ENCODE peak calls at places on chromosomes 5 and 9, in ten cellular contexts. One of them, this sample, is unnamed.

GRCh38 chr9:131727795-131728545 is 11.9 kb downstream of the RAPGEF1 start:
- DNase-seq in stimulated activated CD4-positive, alpha-beta T cell treated with anti-CD3 and anti-CD28 coated beads, Interleukin-1b, Interleukin-23, amount 100 ng/mL, for 24 hours: no peak
- DNase-seq in AG08396: no peak
- DNase-seq in ureter: no peak
- DNase-seq in dorsolateral prefrontal cortex: no peak
- DNase-seq in ELR: peak
- DNase-seq in central memory CD4-positive, alpha-beta T cell: no peak
- DNase-seq in substantia nigra: no peak
- DNase-seq in HAP-1: no peak
- DNase-seq in lung microvascular endothelial cell: no peak
- DNase-seq in this sample: no peak

GRCh38 chr5:97044057-97044456 is 98.4 kb downstream of the LIX1 start:
- DNase-seq in stimulated activated CD4-positive, alpha-beta T cell treated with anti-CD3 and anti-CD28 coated beads, Interleukin-1b, Interleukin-23, amount 100 ng/mL, for 24 hours: no peak
- DNase-seq in AG08396: peak
- DNase-seq in ureter: no peak
- DNase-seq in dorsolateral prefrontal cortex: no peak
- DNase-seq in ELR: peak
- DNase-seq in central memory CD4-positive, alpha-beta T cell: no peak
- DNase-seq in substantia nigra: no peak
- DNase-seq in HAP-1: no peak
- DNase-seq in lung microvascular endothelial cell: peak
- DNase-seq in this sample: no peak

GRCh38 chr5:2921651-2922050 is 170.2 kb upstream of the IRX2 start:
- DNase-seq in stimulated activated CD4-positive, alpha-beta T cell treated with anti-CD3 and anti-CD28 coated beads, Interleukin-1b, Interleukin-23, amount 100 ng/mL, for 24 hours: no peak
- DNase-seq in AG08396: no peak
- DNase-seq in ureter: no peak
- DNase-seq in dorsolateral prefrontal cortex: no peak
- DNase-seq in ELR: no peak
- DNase-seq in central memory CD4-positive, alpha-beta T cell: no peak
- DNase-seq in substantia nigra: no peak
- DNase-seq in HAP-1: no peak
- DNase-seq in lung microvascular endothelial cell: no peak
- DNase-seq in this sample: no peak

GRCh38 chr5:59104400-59105117 is 521.7 kb downstream of the RAB3C start:
- DNase-seq in stimulated activated CD4-positive, alpha-beta T cell treated with anti-CD3 and anti-CD28 coated beads, Interleukin-1b, Interleukin-23, amount 100 ng/mL, for 24 hours: no peak
- DNase-seq in AG08396: no peak
- DNase-seq in ureter: no peak
- DNase-seq in dorsolateral prefrontal cortex: no peak
- DNase-seq in ELR: no peak
- DNase-seq in central memory CD4-positive, alpha-beta T cell: no peak
- DNase-seq in substantia nigra: no peak
- DNase-seq in HAP-1: no peak
- DNase-seq in lung microvascular endothelial cell: peak
- DNase-seq in this sample: no peak

GRCh38 chr5:6785161-6785860 is 72.1 kb downstream of the TENT4A start:
- DNase-seq in stimulated activated CD4-positive, alpha-beta T cell treated with anti-CD3 and anti-CD28 coated beads, Interleukin-1b, Interleukin-23, amount 100 ng/mL, for 24 hours: no peak
- DNase-seq in AG08396: no peak
- DNase-seq in ureter: no peak
- DNase-seq in dorsolateral prefrontal cortex: no peak
- DNase-seq in ELR: no peak
- DNase-seq in central memory CD4-positive, alpha-beta T cell: no peak
- DNase-seq in substantia nigra: no peak
- DNase-seq in HAP-1: no peak
- DNase-seq in lung microvascular endothelial cell: no peak
- DNase-seq in this sample: no peak

GRCh38 chr5:159504106-159504856 is 174.0 kb upstream of the IL12B start:
- DNase-seq in stimulated activated CD4-positive, alpha-beta T cell treated with anti-CD3 and anti-CD28 coated beads, Interleukin-1b, Interleukin-23, amount 100 ng/mL, for 24 hours: no peak
- DNase-seq in AG08396: no peak
- DNase-seq in ureter: no peak
- DNase-seq in dorsolateral prefrontal cortex: no peak
- DNase-seq in ELR: no peak
- DNase-seq in central memory CD4-positive, alpha-beta T cell: no peak
- DNase-seq in substantia nigra: no peak
- DNase-seq in HAP-1: no peak
- DNase-seq in lung microvascular endothelial cell: no peak
- DNase-seq in this sample: no peak

GRCh38 chr5:96196890-96197289 is 235.2 kb upstream of the ELL2 start:
- DNase-seq in stimulated activated CD4-positive, alpha-beta T cell treated with anti-CD3 and anti-CD28 coated beads, Interleukin-1b, Interleukin-23, amount 100 ng/mL, for 24 hours: no peak
- DNase-seq in AG08396: no peak
- DNase-seq in ureter: no peak
- DNase-seq in dorsolateral prefrontal cortex: no peak
- DNase-seq in ELR: no peak
- DNase-seq in central memory CD4-positive, alpha-beta T cell: no peak
- DNase-seq in substantia nigra: no peak
- DNase-seq in HAP-1: no peak
- DNase-seq in lung microvascular endothelial cell: no peak
- DNase-seq in this sample: no peak

GRCh38 chr9:123997665-123998277 is 13.8 kb upstream of the LHX2 start:
- DNase-seq in stimulated activated CD4-positive, alpha-beta T cell treated with anti-CD3 and anti-CD28 coated beads, Interleukin-1b, Interleukin-23, amount 100 ng/mL, for 24 hours: no peak
- DNase-seq in AG08396: no peak
- DNase-seq in ureter: peak
- DNase-seq in dorsolateral prefrontal cortex: no peak
- DNase-seq in ELR: no peak
- DNase-seq in central memory CD4-positive, alpha-beta T cell: no peak
- DNase-seq in substantia nigra: no peak
- DNase-seq in HAP-1: no peak
- DNase-seq in lung microvascular endothelial cell: no peak
- DNase-seq in this sample: no peak

GRCh38 chr5:131328536-131329186 is 64.8 kb downstream of the CDC42SE2 start:
- DNase-seq in stimulated activated CD4-positive, alpha-beta T cell treated with anti-CD3 and anti-CD28 coated beads, Interleukin-1b, Interleukin-23, amount 100 ng/mL, for 24 hours: no peak
- DNase-seq in AG08396: peak
- DNase-seq in ureter: no peak
- DNase-seq in dorsolateral prefrontal cortex: no peak
- DNase-seq in ELR: peak
- DNase-seq in central memory CD4-positive, alpha-beta T cell: no peak
- DNase-seq in substantia nigra: no peak
- DNase-seq in HAP-1: no peak
- DNase-seq in lung microvascular endothelial cell: no peak
- DNase-seq in this sample: no peak

GRCh38 chr5:84715087-84715486 is 330.4 kb upstream of the EDIL3 start:
- DNase-seq in stimulated activated CD4-positive, alpha-beta T cell treated with anti-CD3 and anti-CD28 coated beads, Interleukin-1b, Interleukin-23, amount 100 ng/mL, for 24 hours: no peak
- DNase-seq in AG08396: no peak
- DNase-seq in ureter: no peak
- DNase-seq in dorsolateral prefrontal cortex: no peak
- DNase-seq in ELR: no peak
- DNase-seq in central memory CD4-positive, alpha-beta T cell: no peak
- DNase-seq in substantia nigra: no peak
- DNase-seq in HAP-1: no peak
- DNase-seq in lung microvascular endothelial cell: no peak
- DNase-seq in this sample: no peak

GRCh38 chr5:35281613-35282012 is 51.3 kb upstream of the PRLR start:
- DNase-seq in stimulated activated CD4-positive, alpha-beta T cell treated with anti-CD3 and anti-CD28 coated beads, Interleukin-1b, Interleukin-23, amount 100 ng/mL, for 24 hours: no peak
- DNase-seq in AG08396: no peak
- DNase-seq in ureter: no peak
- DNase-seq in dorsolateral prefrontal cortex: no peak
- DNase-seq in ELR: no peak
- DNase-seq in central memory CD4-positive, alpha-beta T cell: no peak
- DNase-seq in substantia nigra: no peak
- DNase-seq in HAP-1: no peak
- DNase-seq in lung microvascular endothelial cell: no peak
- DNase-seq in this sample: no peak

GRCh38 chr9:91170951-91171350 is 190.8 kb downstream of the AUH start:
- DNase-seq in stimulated activated CD4-positive, alpha-beta T cell treated with anti-CD3 and anti-CD28 coated beads, Interleukin-1b, Interleukin-23, amount 100 ng/mL, for 24 hours: no peak
- DNase-seq in AG08396: no peak
- DNase-seq in ureter: no peak
- DNase-seq in dorsolateral prefrontal cortex: no peak
- DNase-seq in ELR: no peak
- DNase-seq in central memory CD4-positive, alpha-beta T cell: no peak
- DNase-seq in substantia nigra: no peak
- DNase-seq in HAP-1: no peak
- DNase-seq in lung microvascular endothelial cell: no peak
- DNase-seq in this sample: no peak

GRCh38 chr9:119412399-119412798 is 43.2 kb upstream of the BRINP1 start:
- DNase-seq in stimulated activated CD4-positive, alpha-beta T cell treated with anti-CD3 and anti-CD28 coated beads, Interleukin-1b, Interleukin-23, amount 100 ng/mL, for 24 hours: no peak
- DNase-seq in AG08396: no peak
- DNase-seq in ureter: no peak
- DNase-seq in dorsolateral prefrontal cortex: no peak
- DNase-seq in ELR: no peak
- DNase-seq in central memory CD4-positive, alpha-beta T cell: no peak
- DNase-seq in substantia nigra: no peak
- DNase-seq in HAP-1: no peak
- DNase-seq in lung microvascular endothelial cell: no peak
- DNase-seq in this sample: no peak

GRCh38 chr9:116669296-116669695 is 17.8 kb upstream of the TRIM32 start:
- DNase-seq in stimulated activated CD4-positive, alpha-beta T cell treated with anti-CD3 and anti-CD28 coated beads, Interleukin-1b, Interleukin-23, amount 100 ng/mL, for 24 hours: no peak
- DNase-seq in AG08396: no peak
- DNase-seq in ureter: no peak
- DNase-seq in dorsolateral prefrontal cortex: no peak
- DNase-seq in ELR: no peak
- DNase-seq in central memory CD4-positive, alpha-beta T cell: no peak
- DNase-seq in substantia nigra: no peak
- DNase-seq in HAP-1: peak
- DNase-seq in lung microvascular endothelial cell: no peak
- DNase-seq in this sample: no peak

GRCh38 chr5:78785454-78785853 is 136.9 kb upstream of the LHFPL2 start:
- DNase-seq in stimulated activated CD4-positive, alpha-beta T cell treated with anti-CD3 and anti-CD28 coated beads, Interleukin-1b, Interleukin-23, amount 100 ng/mL, for 24 hours: no peak
- DNase-seq in AG08396: no peak
- DNase-seq in ureter: no peak
- DNase-seq in dorsolateral prefrontal cortex: no peak
- DNase-seq in ELR: no peak
- DNase-seq in central memory CD4-positive, alpha-beta T cell: no peak
- DNase-seq in substantia nigra: no peak
- DNase-seq in HAP-1: no peak
- DNase-seq in lung microvascular endothelial cell: no peak
- DNase-seq in this sample: no peak

GRCh38 chr5:115237066-115237465 is 25.6 kb downstream of the PGGT1B start:
- DNase-seq in stimulated activated CD4-positive, alpha-beta T cell treated with anti-CD3 and anti-CD28 coated beads, Interleukin-1b, Interleukin-23, amount 100 ng/mL, for 24 hours: no peak
- DNase-seq in AG08396: no peak
- DNase-seq in ureter: no peak
- DNase-seq in dorsolateral prefrontal cortex: no peak
- DNase-seq in ELR: no peak
- DNase-seq in central memory CD4-positive, alpha-beta T cell: no peak
- DNase-seq in substantia nigra: no peak
- DNase-seq in HAP-1: no peak
- DNase-seq in lung microvascular endothelial cell: no peak
- DNase-seq in this sample: no peak

GRCh38 chr5:156475831-156476551 is 149.0 kb downstream of the SGCD start:
- DNase-seq in stimulated activated CD4-positive, alpha-beta T cell treated with anti-CD3 and anti-CD28 coated beads, Interleukin-1b, Interleukin-23, amount 100 ng/mL, for 24 hours: no peak
- DNase-seq in AG08396: peak
- DNase-seq in ureter: peak
- DNase-seq in dorsolateral prefrontal cortex: no peak
- DNase-seq in ELR: peak
- DNase-seq in central memory CD4-positive, alpha-beta T cell: no peak
- DNase-seq in substantia nigra: no peak
- DNase-seq in HAP-1: no peak
- DNase-seq in lung microvascular endothelial cell: no peak
- DNase-seq in this sample: peak

GRCh38 chr9:104970588-104970987 is 42.6 kb upstream of the ABCA1 start:
- DNase-seq in stimulated activated CD4-positive, alpha-beta T cell treated with anti-CD3 and anti-CD28 coated beads, Interleukin-1b, Interleukin-23, amount 100 ng/mL, for 24 hours: no peak
- DNase-seq in AG08396: no peak
- DNase-seq in ureter: no peak
- DNase-seq in dorsolateral prefrontal cortex: no peak
- DNase-seq in ELR: no peak
- DNase-seq in central memory CD4-positive, alpha-beta T cell: no peak
- DNase-seq in substantia nigra: no peak
- DNase-seq in HAP-1: no peak
- DNase-seq in lung microvascular endothelial cell: no peak
- DNase-seq in this sample: no peak

GRCh38 chr5:157126-157715 is 34.1 kb upstream of the LRRC14B start:
- DNase-seq in stimulated activated CD4-positive, alpha-beta T cell treated with anti-CD3 and anti-CD28 coated beads, Interleukin-1b, Interleukin-23, amount 100 ng/mL, for 24 hours: no peak
- DNase-seq in AG08396: no peak
- DNase-seq in ureter: peak
- DNase-seq in dorsolateral prefrontal cortex: no peak
- DNase-seq in ELR: no peak
- DNase-seq in central memory CD4-positive, alpha-beta T cell: no peak
- DNase-seq in substantia nigra: no peak
- DNase-seq in HAP-1: no peak
- DNase-seq in lung microvascular endothelial cell: no peak
- DNase-seq in this sample: no peak

GRCh38 chr5:95809414-95809960 is 13.0 kb downstream of the GLRX start:
- DNase-seq in stimulated activated CD4-positive, alpha-beta T cell treated with anti-CD3 and anti-CD28 coated beads, Interleukin-1b, Interleukin-23, amount 100 ng/mL, for 24 hours: no peak
- DNase-seq in AG08396: peak
- DNase-seq in ureter: no peak
- DNase-seq in dorsolateral prefrontal cortex: no peak
- DNase-seq in ELR: no peak
- DNase-seq in central memory CD4-positive, alpha-beta T cell: no peak
- DNase-seq in substantia nigra: no peak
- DNase-seq in HAP-1: no peak
- DNase-seq in lung microvascular endothelial cell: no peak
- DNase-seq in this sample: peak

GRCh38 chr5:111512026-111512405 is 319 bp downstream of the STARD4 start:
- DNase-seq in stimulated activated CD4-positive, alpha-beta T cell treated with anti-CD3 and anti-CD28 coated beads, Interleukin-1b, Interleukin-23, amount 100 ng/mL, for 24 hours: no peak
- DNase-seq in AG08396: peak
- DNase-seq in ureter: peak
- DNase-seq in dorsolateral prefrontal cortex: no peak
- DNase-seq in ELR: peak
- DNase-seq in central memory CD4-positive, alpha-beta T cell: no peak
- DNase-seq in substantia nigra: no peak
- DNase-seq in HAP-1: peak
- DNase-seq in lung microvascular endothelial cell: peak
- DNase-seq in this sample: peak

GRCh38 chr5:156051972-156052371 is 275.0 kb upstream of the SGCD start:
- DNase-seq in stimulated activated CD4-positive, alpha-beta T cell treated with anti-CD3 and anti-CD28 coated beads, Interleukin-1b, Interleukin-23, amount 100 ng/mL, for 24 hours: no peak
- DNase-seq in AG08396: no peak
- DNase-seq in ureter: no peak
- DNase-seq in dorsolateral prefrontal cortex: no peak
- DNase-seq in ELR: no peak
- DNase-seq in central memory CD4-positive, alpha-beta T cell: no peak
- DNase-seq in substantia nigra: no peak
- DNase-seq in HAP-1: no peak
- DNase-seq in lung microvascular endothelial cell: no peak
- DNase-seq in this sample: no peak

GRCh38 chr5:125053179-125053578 is 306.7 kb upstream of the ZNF608 start:
- DNase-seq in stimulated activated CD4-positive, alpha-beta T cell treated with anti-CD3 and anti-CD28 coated beads, Interleukin-1b, Interleukin-23, amount 100 ng/mL, for 24 hours: no peak
- DNase-seq in AG08396: no peak
- DNase-seq in ureter: no peak
- DNase-seq in dorsolateral prefrontal cortex: no peak
- DNase-seq in ELR: no peak
- DNase-seq in central memory CD4-positive, alpha-beta T cell: no peak
- DNase-seq in substantia nigra: no peak
- DNase-seq in HAP-1: no peak
- DNase-seq in lung microvascular endothelial cell: no peak
- DNase-seq in this sample: no peak

GRCh38 chr9:132044176-132044880 is 35.3 kb downstream of the MED27 start:
- DNase-seq in stimulated activated CD4-positive, alpha-beta T cell treated with anti-CD3 and anti-CD28 coated beads, Interleukin-1b, Interleukin-23, amount 100 ng/mL, for 24 hours: no peak
- DNase-seq in AG08396: no peak
- DNase-seq in ureter: no peak
- DNase-seq in dorsolateral prefrontal cortex: no peak
- DNase-seq in ELR: no peak
- DNase-seq in central memory CD4-positive, alpha-beta T cell: no peak
- DNase-seq in substantia nigra: no peak
- DNase-seq in HAP-1: no peak
- DNase-seq in lung microvascular endothelial cell: no peak
- DNase-seq in this sample: no peak

GRCh38 chr5:37847978-37848425 is 8.2 kb upstream of the GDNF start:
- DNase-seq in stimulated activated CD4-positive, alpha-beta T cell treated with anti-CD3 and anti-CD28 coated beads, Interleukin-1b, Interleukin-23, amount 100 ng/mL, for 24 hours: no peak
- DNase-seq in AG08396: peak
- DNase-seq in ureter: no peak
- DNase-seq in dorsolateral prefrontal cortex: no peak
- DNase-seq in ELR: no peak
- DNase-seq in central memory CD4-positive, alpha-beta T cell: no peak
- DNase-seq in substantia nigra: no peak
- DNase-seq in HAP-1: no peak
- DNase-seq in lung microvascular endothelial cell: peak
- DNase-seq in this sample: no peak

GRCh38 chr9:26947736-26948135 is 694 bp upstream of the PLAA start:
- DNase-seq in stimulated activated CD4-positive, alpha-beta T cell treated with anti-CD3 and anti-CD28 coated beads, Interleukin-1b, Interleukin-23, amount 100 ng/mL, for 24 hours: peak
- DNase-seq in AG08396: no peak
- DNase-seq in ureter: no peak
- DNase-seq in dorsolateral prefrontal cortex: no peak
- DNase-seq in ELR: peak
- DNase-seq in central memory CD4-positive, alpha-beta T cell: no peak
- DNase-seq in substantia nigra: no peak
- DNase-seq in HAP-1: no peak
- DNase-seq in lung microvascular endothelial cell: peak
- DNase-seq in this sample: no peak

GRCh38 chr9:136354592-136355085 is 8.9 kb downstream of the DNLZ start:
- DNase-seq in stimulated activated CD4-positive, alpha-beta T cell treated with anti-CD3 and anti-CD28 coated beads, Interleukin-1b, Interleukin-23, amount 100 ng/mL, for 24 hours: no peak
- DNase-seq in AG08396: peak
- DNase-seq in ureter: no peak
- DNase-seq in dorsolateral prefrontal cortex: no peak
- DNase-seq in ELR: peak
- DNase-seq in central memory CD4-positive, alpha-beta T cell: no peak
- DNase-seq in substantia nigra: no peak
- DNase-seq in HAP-1: no peak
- DNase-seq in lung microvascular endothelial cell: no peak
- DNase-seq in this sample: peak

GRCh38 chr5:40986666-40987065 is 77.4 kb downstream of the C7 start:
- DNase-seq in stimulated activated CD4-positive, alpha-beta T cell treated with anti-CD3 and anti-CD28 coated beads, Interleukin-1b, Interleukin-23, amount 100 ng/mL, for 24 hours: no peak
- DNase-seq in AG08396: no peak
- DNase-seq in ureter: no peak
- DNase-seq in dorsolateral prefrontal cortex: no peak
- DNase-seq in ELR: no peak
- DNase-seq in central memory CD4-positive, alpha-beta T cell: no peak
- DNase-seq in substantia nigra: no peak
- DNase-seq in HAP-1: no peak
- DNase-seq in lung microvascular endothelial cell: no peak
- DNase-seq in this sample: no peak

This sample was measured in right atrium auricular region.